ENCODE peak calls at places on chromosomes 16 and 17, in four cellular contexts. One of them, this sample, is unnamed.

GRCh38 chr17:19382581-19383444 is 4.2 kb downstream of the MFAP4 start:
- DNase-seq in H1: no peak
- DNase-seq in K562: no peak
- DNase-seq in HepG2: no peak
- DNase-seq in this sample: no peak

GRCh38 chr17:19447085-19447583 is 36.1 kb downstream of the RNF112 start:
- DNase-seq in H1: peak; percentile 93
- DNase-seq in K562: peak; percentile 66
- DNase-seq in HepG2: peak; percentile 66
- DNase-seq in this sample: peak; percentile 20

GRCh38 chr16:53766304-53767016 is 62.5 kb downstream of the FTO start:
- DNase-seq in K562: no peak
- DNase-seq in H1: no peak
- DNase-seq in HepG2: peak; percentile 94
- DNase-seq in this sample: no peak

GRCh38 chr16:4694664-4695451 is 1.5 kb downstream of the NUDT16L1 start:
- DNase-seq in HepG2: no peak
- DNase-seq in H1: no peak
- DNase-seq in K562: no peak
- DNase-seq in this sample: no peak

GRCh38 chr17:75319818-75320691 is 30.8 kb upstream of the SLC25A19 start:
- DNase-seq in HepG2: no peak
- DNase-seq in H1: no peak
- DNase-seq in K562: no peak
- DNase-seq in this sample: no peak

GRCh38 chr17:1617620-1618174 is 10.9 kb downstream of the SLC43A2 start:
- DNase-seq in H1: no peak
- DNase-seq in K562: peak; percentile 85
- DNase-seq in HepG2: no peak
- DNase-seq in this sample: no peak

GRCh38 chr17:71494045-71494444 is 626.8 kb upstream of the SOX9 start:
- DNase-seq in HepG2: no peak
- DNase-seq in H1: no peak
- DNase-seq in K562: no peak
- DNase-seq in this sample: no peak

GRCh38 chr17:77637807-77638182 is 320.7 kb upstream of the TNRC6C start:
- DNase-seq in HepG2: no peak
- DNase-seq in K562: no peak
- DNase-seq in H1: no peak
- DNase-seq in this sample: no peak

GRCh38 chr17:68514809-68515208 is 2.6 kb downstream of the PRKAR1A start:
- DNase-seq in HepG2: peak; percentile 21
- DNase-seq in K562: no peak
- DNase-seq in H1: no peak
- DNase-seq in this sample: no peak

GRCh38 chr16:21953541-21953902 is 361 bp downstream of the UQCRC2 start:
- DNase-seq in K562: no peak
- DNase-seq in H1: no peak
- DNase-seq in HepG2: no peak
- DNase-seq in this sample: no peak

GRCh38 chr16:65769776-65770438 is 596.6 kb upstream of the CDH5 start:
- DNase-seq in K562: peak; percentile 71
- DNase-seq in H1: no peak
- DNase-seq in HepG2: no peak
- DNase-seq in this sample: no peak

GRCh38 chr16:84501077-84501735 is 3.3 kb downstream of the MEAK7 start:
- DNase-seq in H1: no peak
- DNase-seq in HepG2: no peak
- DNase-seq in K562: no peak
- DNase-seq in this sample: no peak

GRCh38 chr16:58377932-58378331 is 14.3 kb upstream of the GINS3 start:
- DNase-seq in HepG2: no peak
- DNase-seq in H1: no peak
- DNase-seq in K562: no peak
- DNase-seq in this sample: no peak

GRCh38 chr17:69609495-69610315 is 195.2 kb downstream of the MAP2K6 start:
- DNase-seq in H1: no peak
- DNase-seq in K562: peak; percentile 15
- DNase-seq in HepG2: peak; percentile 7
- DNase-seq in this sample: no peak

GRCh38 chr17:80906364-80907259 is 85.0 kb upstream of the CHMP6 start:
- DNase-seq in K562: no peak
- DNase-seq in HepG2: no peak
- DNase-seq in H1: no peak
- DNase-seq in this sample: no peak

GRCh38 chr16:15807603-15808009 is 49.2 kb downstream of the MYH11 start:
- DNase-seq in HepG2: no peak
- DNase-seq in K562: peak; percentile 51
- DNase-seq in H1: no peak
- DNase-seq in this sample: no peak

GRCh38 chr17:5122586-5123342 is 6.9 kb downstream of the USP6 start:
- DNase-seq in H1: peak; percentile 75
- DNase-seq in K562: no peak
- DNase-seq in HepG2: no peak
- DNase-seq in this sample: no peak

GRCh38 chr17:48192321-48192731 is 84.8 kb downstream of the SNX11 start:
- DNase-seq in HepG2: no peak
- DNase-seq in K562: no peak
- DNase-seq in H1: no peak
- DNase-seq in this sample: no peak

GRCh38 chr17:57588086-57588485 is 157.0 kb downstream of the CCDC182 start:
- DNase-seq in K562: no peak
- DNase-seq in H1: no peak
- DNase-seq in HepG2: no peak
- DNase-seq in this sample: no peak

DNA sequence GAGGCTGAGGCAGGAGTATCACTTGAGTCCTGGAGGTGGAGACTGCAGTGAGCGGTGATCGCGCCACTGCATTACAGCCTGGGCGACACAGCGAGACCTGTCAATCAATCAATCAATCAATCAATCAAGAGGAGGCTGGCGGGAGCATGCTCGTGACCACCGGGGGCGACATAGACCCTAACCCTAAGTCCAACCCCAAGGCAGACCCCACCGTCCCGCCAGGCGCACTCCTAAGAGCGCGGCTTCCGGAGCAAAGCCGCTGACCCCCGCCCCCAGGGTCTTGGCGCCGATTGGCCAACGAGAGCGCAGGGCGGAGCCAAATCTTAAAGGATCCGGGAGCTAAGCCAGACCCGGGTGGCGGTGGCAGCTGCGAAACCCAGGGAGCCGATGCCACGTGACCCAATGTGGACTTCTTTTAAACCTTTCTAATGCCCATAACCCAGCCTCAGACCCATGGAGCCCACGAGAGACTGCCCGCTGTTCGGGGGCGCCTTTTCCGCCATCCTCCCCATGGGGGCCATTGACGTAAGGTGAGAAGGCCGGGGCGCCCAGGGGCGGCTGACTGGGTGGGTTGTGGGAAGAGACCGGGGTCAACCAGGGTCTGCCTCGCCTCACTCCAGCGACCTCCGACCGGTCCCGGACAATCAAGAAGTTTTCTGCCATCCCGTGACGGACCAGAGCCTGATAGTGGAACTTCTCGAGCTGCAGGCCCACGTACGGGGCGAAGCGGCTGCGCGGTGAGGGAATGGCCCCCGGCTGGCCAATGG is at the start of gene RANGRF:
- DNase-seq in HepG2: peak; percentile 77
- DNase-seq in H1: peak; percentile 94
- DNase-seq in K562: peak; percentile 78
- DNase-seq in this sample: peak; percentile 40
- TF ChIP-seq ATF3 in HepG2: no peak
- TF ChIP-seq ATF3 in H1: peak; percentile 19
- TF ChIP-seq ATF3 in K562: no peak
- TF ChIP-seq ATF3 in this sample: no peak

GRCh38 chr17:27542841-27543463 is 86.7 kb downstream of the KSR1 start:
- DNase-seq in K562: no peak
- DNase-seq in HepG2: peak; percentile 30
- DNase-seq in H1: no peak
- DNase-seq in this sample: no peak

GRCh38 chr17:27543958-27544349 is 87.0 kb upstream of the LGALS9 start:
- DNase-seq in K562: no peak
- DNase-seq in HepG2: no peak
- DNase-seq in H1: no peak
- DNase-seq in this sample: no peak

GRCh38 chr17:27545562-27546229 is 85.3 kb upstream of the LGALS9 start:
- DNase-seq in H1: no peak
- DNase-seq in K562: peak; percentile 52
- DNase-seq in HepG2: no peak
- DNase-seq in this sample: no peak

GRCh38 chr17:27543464-27543856 is 87.2 kb downstream of the KSR1 start:
- DNase-seq in K562: no peak
- DNase-seq in H1: no peak
- DNase-seq in HepG2: no peak
- DNase-seq in this sample: no peak

DNA sequence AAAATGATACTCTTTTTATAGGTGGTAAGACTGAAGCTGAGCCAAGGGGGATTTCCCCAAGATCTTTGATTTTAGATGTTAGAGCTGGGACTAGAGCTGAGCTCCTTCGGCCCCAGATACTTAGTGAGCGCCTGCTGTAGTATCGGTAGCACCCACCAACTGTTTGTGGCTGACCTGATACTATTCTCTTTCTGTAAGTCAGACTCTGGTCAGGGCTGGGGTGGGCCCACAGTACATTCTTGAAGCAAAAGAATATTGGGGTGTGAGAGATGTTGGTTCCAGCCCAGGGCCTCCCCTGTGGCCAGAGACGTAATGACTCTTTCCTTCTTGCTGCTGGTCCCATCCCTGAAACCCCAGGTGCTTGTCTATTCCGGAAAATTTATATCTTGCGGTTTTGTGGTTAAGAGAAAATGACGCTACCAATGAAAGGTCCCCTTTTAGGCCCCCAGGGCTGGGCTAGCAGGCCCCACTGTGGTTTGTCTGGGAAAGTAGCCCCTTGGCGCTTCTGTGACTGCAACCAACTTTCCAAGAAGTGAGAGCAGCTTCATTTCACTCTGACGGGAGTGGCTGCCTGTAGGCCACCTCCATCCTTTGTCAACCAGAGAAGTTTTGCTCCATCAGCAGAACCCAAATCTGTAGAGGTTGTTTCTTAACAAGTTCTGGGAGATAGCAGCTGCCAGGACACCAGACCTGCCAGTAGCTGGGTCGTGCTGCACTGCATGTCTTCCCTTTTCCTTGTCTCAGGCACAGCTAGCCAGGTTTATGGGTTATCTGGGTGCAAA is 86.4 kb upstream of the LGALS9 start:
- DNase-seq in H1: no peak
- DNase-seq in HepG2: no peak
- DNase-seq in K562: peak; percentile 87
- DNase-seq in this sample: peak; percentile 96
- TF ChIP-seq HDAC6 in H1: no peak
- TF ChIP-seq HDAC6 in HepG2: no peak
- TF ChIP-seq HDAC6 in K562: no peak
- TF ChIP-seq HDAC6 in this sample: no peak

GRCh38 chr16:55331648-55332185 is 7.7 kb downstream of the IRX6 start:
- DNase-seq in H1: no peak
- DNase-seq in K562: no peak
- DNase-seq in HepG2: no peak
- DNase-seq in this sample: no peak
- TF ChIP-seq ATF3 in H1: no peak
- TF ChIP-seq ATF3 in K562: no peak
- TF ChIP-seq ATF3 in HepG2: no peak
- TF ChIP-seq ATF3 in this sample: no peak

DNA sequence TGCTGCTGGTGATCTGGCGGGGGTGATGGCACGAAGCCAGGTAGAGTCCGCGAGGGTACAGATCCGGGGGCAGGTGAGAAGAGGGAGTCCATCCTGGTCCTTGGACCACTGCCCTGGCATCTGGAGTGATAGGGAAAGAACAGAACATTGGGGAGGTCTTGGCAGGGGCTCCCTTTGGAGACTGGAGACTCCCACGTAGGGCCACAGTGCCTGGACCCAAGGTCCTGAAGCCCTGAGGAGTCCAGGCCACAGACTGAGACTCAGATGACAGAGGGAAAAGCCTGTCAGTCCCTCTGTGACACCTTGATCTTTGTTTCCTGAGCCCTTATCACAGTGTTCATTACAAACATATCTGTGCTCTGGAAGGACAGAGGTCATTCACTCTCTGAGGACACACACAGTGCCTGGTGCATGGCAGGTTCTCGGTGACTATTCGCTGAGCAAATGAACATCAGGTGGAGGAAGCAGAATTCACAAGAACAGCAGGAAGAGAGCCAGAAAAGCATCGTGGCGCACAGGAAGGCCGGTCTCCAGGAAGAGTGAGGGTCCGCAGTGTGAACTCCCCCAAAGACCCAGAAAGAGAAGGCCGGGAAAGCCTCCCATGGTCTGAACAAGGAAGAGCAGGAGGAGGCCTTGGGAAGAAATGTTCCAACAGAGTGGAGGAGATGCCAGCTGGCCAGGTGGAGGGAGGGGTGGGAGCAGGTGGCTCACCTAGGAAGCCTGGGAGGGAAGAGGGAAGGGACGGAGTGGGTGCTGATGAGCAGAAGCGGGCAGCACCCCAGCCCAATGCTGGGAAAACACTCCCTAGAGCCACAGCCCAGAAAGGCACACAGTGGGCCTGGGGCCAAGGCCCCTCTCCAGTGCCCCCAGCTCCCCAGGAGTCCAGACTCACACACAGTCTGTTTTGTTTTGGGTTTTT is 20.5 kb downstream of the PEMT start:
- DNase-seq in H1: no peak
- DNase-seq in HepG2: peak; percentile 81
- DNase-seq in K562: no peak
- DNase-seq in this sample: no peak
- TF ChIP-seq HDAC6 in H1: no peak
- TF ChIP-seq HDAC6 in HepG2: no peak
- TF ChIP-seq HDAC6 in K562: no peak
- TF ChIP-seq HDAC6 in this sample: no peak